ENCODE peak calls at places on chromosome 4, in seven cellular contexts. F, Q, W, E, B, J and S are unnamed samples.
A peak's percentile ranks its signal among the peaks of the same experiment; 100 is the strongest.

GRCh38 chr4:159273126-159273438 is 170.2 kb downstream of the RAPGEF2 start:
- DNase-seq in F (no peak), Q (no peak), W (no peak), E (no peak), B (no peak), J (no peak), S (no peak)

GRCh38 chr4:8203817-8204216 is 4.7 kb downstream of the SH3TC1 start:
- DNase-seq in F (no peak), Q (no peak), W (no peak), E (no peak), B (no peak), J (no peak), S (no peak)

GRCh38 chr4:147518846-147519767 is 38.2 kb downstream of the EDNRA start:
- DNase-seq in F (no peak), Q (no peak), W (peak; percentile 58), E (no peak), B (peak; percentile 4), J (peak; percentile 60), S (no peak)

GRCh38 chr4:74418063-74418670 is 26.8 kb upstream of the AREG start:
- DNase-seq in F (no peak), Q (no peak), W (no peak), E (no peak), B (no peak), J (peak; percentile 94), S (no peak)

GRCh38 chr4:86522349-86522748 is 71.8 kb upstream of the PTPN13 start:
- DNase-seq in F (no peak), Q (no peak), W (no peak), E (no peak), B (no peak), J (no peak), S (no peak)

GRCh38 chr4:6001965-6002833 is 16.0 kb downstream of the C4orf50 start:
- DNase-seq in F (no peak), Q (no peak), W (no peak), E (no peak), B (no peak), J (no peak), S (no peak)

GRCh38 chr4:4712800-4713528 is 146.5 kb upstream of the MSX1 start:
- DNase-seq in F (no peak), Q (no peak), W (no peak), E (no peak), B (no peak), J (no peak), S (no peak)

GRCh38 chr4:119296356-119296755 is 25.6 kb downstream of the FABP2 start:
- DNase-seq in F (no peak), Q (no peak), W (no peak), E (no peak), B (no peak), J (no peak), S (no peak)

GRCh38 chr4:150056569-150056968 is 21.7 kb upstream of the DCLK2 start:
- DNase-seq in F (no peak), Q (no peak), W (no peak), E (no peak), B (no peak), J (no peak), S (no peak)

GRCh38 chr4:21901831-21902230 is 46.7 kb downstream of the KCNIP4 start:
- DNase-seq in F (no peak), Q (no peak), W (no peak), E (no peak), B (no peak), J (peak; percentile 93), S (no peak)

GRCh38 chr4:159823743-159824142 is 720.9 kb downstream of the RAPGEF2 start:
- DNase-seq in F (no peak), Q (no peak), W (no peak), E (no peak), B (no peak), J (peak; percentile 87), S (no peak)

GRCh38 chr4:73872331-73873108 is 3.3 kb downstream of the CXCL1 start:
- DNase-seq in F (no peak), Q (no peak), W (no peak), E (no peak), B (no peak), J (no peak), S (no peak)

GRCh38 chr4:113064244-113064643 is 14.8 kb downstream of the ANK2 start:
- DNase-seq in F (no peak), Q (no peak), W (no peak), E (no peak), B (no peak), J (no peak), S (no peak)

GRCh38 chr4:120000591-120001296 is 65.9 kb downstream of the MAD2L1 start:
- DNase-seq in F (no peak), Q (no peak), W (no peak), E (no peak), B (no peak), J (no peak), S (no peak)

GRCh38 chr4:48766393-48766792 is 13.7 kb downstream of the FRYL start:
- DNase-seq in F (no peak), Q (no peak), W (no peak), E (no peak), B (no peak), J (no peak), S (no peak)

GRCh38 chr4:70183168-70183939 is 12.2 kb upstream of the ODAM start:
- DNase-seq in F (no peak), Q (no peak), W (no peak), E (no peak), B (no peak), J (peak; percentile 10), S (no peak)

GRCh38 chr4:8394125-8394524 is 46.4 kb downstream of the ACOX3 start:
- DNase-seq in F (no peak), Q (no peak), W (peak; percentile 80), E (no peak), B (peak; percentile 57), J (no peak), S (no peak)

GRCh38 chr4:77355731-77356130 is 198.7 kb downstream of the CCNG2 start:
- DNase-seq in F (no peak), Q (no peak), W (no peak), E (no peak), B (no peak), J (peak; percentile 52), S (no peak)

GRCh38 chr4:85152490-85152889 is 186.0 kb upstream of the WDFY3 start:
- DNase-seq in F (no peak), Q (no peak), W (no peak), E (no peak), B (no peak), J (no peak), S (no peak)

GRCh38 chr4:110622841-110623709 is at the start of gene PITX2:
- DNase-seq in F (no peak), Q (no peak), W (no peak), E (peak; percentile 17), B (no peak), J (peak; percentile 61), S (no peak)